ENCODE peak calls at places on chromosomes 13 and 19, in ten cellular contexts. One of them, this sample, is unnamed.
A peak's percentile ranks its signal among the peaks of the same experiment; 100 is the strongest.

GRCh38 chr13:113474179-113474578 is 16.3 kb downstream of the DCUN1D2 start:
- DNase-seq in NCI-H1092: no peak
- DNase-seq in coronary artery: no peak
- DNase-seq in tibial artery: peak; percentile 42
- DNase-seq in BJ: no peak
- DNase-seq in stimulated activated CD8-positive, alpha-beta memory T cell treated with anti-CD3 and anti-CD28 coated beads, Interleukin-15, amount 100 ng/mL, for 48 hours: no peak
- DNase-seq in stomach: no peak
- DNase-seq in HTR-8/SVneo: no peak
- DNase-seq in HEK293T: no peak
- DNase-seq in A549: no peak
- DNase-seq in this sample: no peak

GRCh38 chr13:75417647-75418046 is 64.3 kb downstream of the TBC1D4 start:
- DNase-seq in coronary artery: no peak
- DNase-seq in stimulated activated CD8-positive, alpha-beta memory T cell treated with anti-CD3 and anti-CD28 coated beads, Interleukin-15, amount 100 ng/mL, for 48 hours: no peak
- DNase-seq in A549: no peak
- DNase-seq in stomach: no peak
- DNase-seq in HEK293T: no peak
- DNase-seq in NCI-H1092: no peak
- DNase-seq in BJ: no peak
- DNase-seq in tibial artery: no peak
- DNase-seq in HTR-8/SVneo: no peak
- DNase-seq in this sample: no peak

GRCh38 chr19:277581-278165 is 13.5 kb downstream of the PLPP2 start:
- DNase-seq in stimulated activated CD8-positive, alpha-beta memory T cell treated with anti-CD3 and anti-CD28 coated beads, Interleukin-15, amount 100 ng/mL, for 48 hours: no peak
- DNase-seq in tibial artery: no peak
- DNase-seq in coronary artery: no peak
- DNase-seq in HEK293T: no peak
- DNase-seq in HTR-8/SVneo: no peak
- DNase-seq in A549: no peak
- DNase-seq in BJ: no peak
- DNase-seq in NCI-H1092: no peak
- DNase-seq in stomach: no peak
- DNase-seq in this sample: no peak

GRCh38 chr13:39910041-39910440 is 254.6 kb downstream of the COG6 start:
- DNase-seq in stimulated activated CD8-positive, alpha-beta memory T cell treated with anti-CD3 and anti-CD28 coated beads, Interleukin-15, amount 100 ng/mL, for 48 hours: no peak
- DNase-seq in stomach: no peak
- DNase-seq in BJ: no peak
- DNase-seq in coronary artery: no peak
- DNase-seq in NCI-H1092: no peak
- DNase-seq in HTR-8/SVneo: no peak
- DNase-seq in HEK293T: no peak
- DNase-seq in tibial artery: no peak
- DNase-seq in A549: no peak
- DNase-seq in this sample: no peak

GRCh38 chr19:5547881-5548280 is 19.9 kb downstream of the TINCR start:
- DNase-seq in BJ: peak; percentile 8
- DNase-seq in HTR-8/SVneo: peak; percentile 74
- DNase-seq in NCI-H1092: no peak
- DNase-seq in tibial artery: no peak
- DNase-seq in coronary artery: no peak
- DNase-seq in stimulated activated CD8-positive, alpha-beta memory T cell treated with anti-CD3 and anti-CD28 coated beads, Interleukin-15, amount 100 ng/mL, for 48 hours: no peak
- DNase-seq in A549: peak; percentile 47
- DNase-seq in stomach: peak; percentile 31
- DNase-seq in HEK293T: peak; percentile 70
- DNase-seq in this sample: no peak

GRCh38 chr19:10861118-10861651 is 10.2 kb upstream of the CARM1 start:
- DNase-seq in tibial artery: no peak
- DNase-seq in A549: no peak
- DNase-seq in stimulated activated CD8-positive, alpha-beta memory T cell treated with anti-CD3 and anti-CD28 coated beads, Interleukin-15, amount 100 ng/mL, for 48 hours: no peak
- DNase-seq in HTR-8/SVneo: no peak
- DNase-seq in BJ: no peak
- DNase-seq in NCI-H1092: no peak
- DNase-seq in stomach: peak; percentile 58
- DNase-seq in HEK293T: no peak
- DNase-seq in coronary artery: no peak
- DNase-seq in this sample: peak; percentile 17

GRCh38 chr19:12939292-12939606 is 840 bp downstream of the CALR start:
- DNase-seq in BJ: no peak
- DNase-seq in NCI-H1092: no peak
- DNase-seq in HEK293T: no peak
- DNase-seq in tibial artery: no peak
- DNase-seq in stimulated activated CD8-positive, alpha-beta memory T cell treated with anti-CD3 and anti-CD28 coated beads, Interleukin-15, amount 100 ng/mL, for 48 hours: no peak
- DNase-seq in HTR-8/SVneo: no peak
- DNase-seq in stomach: no peak
- DNase-seq in A549: no peak
- DNase-seq in coronary artery: no peak
- DNase-seq in this sample: no peak

GRCh38 chr13:100269837-100270236 is 180.9 kb downstream of the PCCA start:
- DNase-seq in stimulated activated CD8-positive, alpha-beta memory T cell treated with anti-CD3 and anti-CD28 coated beads, Interleukin-15, amount 100 ng/mL, for 48 hours: no peak
- DNase-seq in BJ: no peak
- DNase-seq in A549: no peak
- DNase-seq in tibial artery: peak; percentile 73
- DNase-seq in HEK293T: no peak
- DNase-seq in NCI-H1092: no peak
- DNase-seq in HTR-8/SVneo: no peak
- DNase-seq in coronary artery: no peak
- DNase-seq in stomach: peak; percentile 87
- DNase-seq in this sample: no peak

GRCh38 chr13:111216166-111216960 is 101.3 kb downstream of the ARHGEF7 start:
- DNase-seq in coronary artery: no peak
- DNase-seq in NCI-H1092: peak; percentile 47
- DNase-seq in tibial artery: no peak
- DNase-seq in BJ: no peak
- DNase-seq in A549: peak; percentile 36
- DNase-seq in HTR-8/SVneo: peak; percentile 18
- DNase-seq in HEK293T: peak; percentile 17
- DNase-seq in stimulated activated CD8-positive, alpha-beta memory T cell treated with anti-CD3 and anti-CD28 coated beads, Interleukin-15, amount 100 ng/mL, for 48 hours: no peak
- DNase-seq in stomach: peak; percentile 39
- DNase-seq in this sample: peak; percentile 41

GRCh38 chr13:59880468-59880867 is 283.3 kb downstream of the DIAPH3 start:
- DNase-seq in HEK293T: no peak
- DNase-seq in A549: no peak
- DNase-seq in BJ: no peak
- DNase-seq in tibial artery: no peak
- DNase-seq in stomach: no peak
- DNase-seq in HTR-8/SVneo: no peak
- DNase-seq in NCI-H1092: no peak
- DNase-seq in coronary artery: no peak
- DNase-seq in stimulated activated CD8-positive, alpha-beta memory T cell treated with anti-CD3 and anti-CD28 coated beads, Interleukin-15, amount 100 ng/mL, for 48 hours: no peak
- DNase-seq in this sample: no peak

GRCh38 chr19:4258181-4258580 is 11.3 kb downstream of the YJU2 start:
- DNase-seq in A549: no peak
- DNase-seq in HEK293T: no peak
- DNase-seq in BJ: no peak
- DNase-seq in stimulated activated CD8-positive, alpha-beta memory T cell treated with anti-CD3 and anti-CD28 coated beads, Interleukin-15, amount 100 ng/mL, for 48 hours: no peak
- DNase-seq in HTR-8/SVneo: no peak
- DNase-seq in coronary artery: no peak
- DNase-seq in tibial artery: no peak
- DNase-seq in stomach: no peak
- DNase-seq in NCI-H1092: no peak
- DNase-seq in this sample: no peak

GRCh38 chr19:10927691-10928562 is 512 bp downstream of the YIPF2 start:
- DNase-seq in BJ: no peak
- DNase-seq in stomach: no peak
- DNase-seq in stimulated activated CD8-positive, alpha-beta memory T cell treated with anti-CD3 and anti-CD28 coated beads, Interleukin-15, amount 100 ng/mL, for 48 hours: no peak
- DNase-seq in NCI-H1092: no peak
- DNase-seq in HEK293T: no peak
- DNase-seq in tibial artery: no peak
- DNase-seq in coronary artery: no peak
- DNase-seq in HTR-8/SVneo: no peak
- DNase-seq in A549: no peak
- DNase-seq in this sample: no peak

GRCh38 chr13:24215732-24216131 is 55.2 kb downstream of the SPATA13 start:
- DNase-seq in stimulated activated CD8-positive, alpha-beta memory T cell treated with anti-CD3 and anti-CD28 coated beads, Interleukin-15, amount 100 ng/mL, for 48 hours: no peak
- DNase-seq in stomach: peak; percentile 63
- DNase-seq in coronary artery: no peak
- DNase-seq in A549: no peak
- DNase-seq in HEK293T: no peak
- DNase-seq in tibial artery: peak; percentile 50
- DNase-seq in BJ: no peak
- DNase-seq in NCI-H1092: no peak
- DNase-seq in HTR-8/SVneo: no peak
- DNase-seq in this sample: no peak

GRCh38 chr19:44635581-44636438 is 7.9 kb upstream of the PVR start:
- DNase-seq in stimulated activated CD8-positive, alpha-beta memory T cell treated with anti-CD3 and anti-CD28 coated beads, Interleukin-15, amount 100 ng/mL, for 48 hours: no peak
- DNase-seq in HEK293T: no peak
- DNase-seq in coronary artery: no peak
- DNase-seq in A549: no peak
- DNase-seq in NCI-H1092: no peak
- DNase-seq in HTR-8/SVneo: no peak
- DNase-seq in tibial artery: no peak
- DNase-seq in BJ: no peak
- DNase-seq in stomach: no peak
- DNase-seq in this sample: no peak

This sample was measured in CD4-positive, CD25-positive, alpha-beta regulatory T cell.